ENCODE peak calls at places on chromosomes 11 and 22, in seven cellular contexts. I is IMR-90, B is H9, D is H1, X is mesenchymal stem cell, Q is neuronal stem cell, S is trophoblast cell. V is an unnamed sample.

GRCh38 chr11:35981581-35981980 is 37.7 kb downstream of the LDLRAD3 start:
- DNase-seq in S (no peak), X (no peak), D (no peak), B (no peak), I (no peak), Q (no peak), V (no peak)

GRCh38 chr22:48209473-48210271 is 1447.2 kb downstream of the TBC1D22A start:
- DNase-seq in S (no peak), X (no peak), B (no peak), Q (no peak), D (no peak), I (no peak), V (no peak)

GRCh38 chr22:46618667-46619066 is 1.5 kb upstream of the GRAMD4 start:
- DNase-seq in S (no peak), I (no peak), X (no peak), Q (no peak), B (no peak), D (no peak), V (no peak)

GRCh38 chr11:118975771-118976709 is 4.5 kb downstream of the FOXR1 start:
- DNase-seq in S (no peak), X (no peak), B (no peak), Q (no peak), D (no peak), I (no peak), V (no peak)

GRCh38 chr11:81237139-81237538 is 1496.5 kb downstream of the FAM181B start:
- DNase-seq in Q (peak; percentile 50), I (peak; percentile 4), B (no peak), S (peak; percentile 54), X (peak; percentile 59), D (no peak), V (peak; percentile 68)

GRCh38 chr11:1968454-1968995 is 21.4 kb downstream of the MRPL23 start:
- DNase-seq in X (no peak), I (no peak), D (no peak), Q (no peak), B (no peak), S (no peak), V (no peak)

GRCh38 chr11:67463680-67464410 is 5.2 kb downstream of the TMEM134 start:
- DNase-seq in I (no peak), S (peak; percentile 95), Q (no peak), D (no peak), B (peak; percentile 63), X (peak; percentile 43), V (no peak)

GRCh38 chr11:102426000-102426399 is 26.6 kb downstream of the TMEM123 start:
- DNase-seq in B (no peak), X (no peak), D (no peak), S (no peak), Q (no peak), I (no peak), V (no peak)

GRCh38 chr11:123590296-123590912 is 64.0 kb downstream of the SCN3B start:
- DNase-seq in D (no peak), Q (no peak), S (no peak), I (peak; percentile 53), X (peak; percentile 11), B (no peak), V (no peak)

GRCh38 chr22:25403752-25404471 is 160.6 kb upstream of the GRK3 start:
- DNase-seq in X (peak; percentile 57), S (peak; percentile 20), I (peak; percentile 41), Q (no peak), D (no peak), B (no peak), V (peak; percentile 55)

DNA sequence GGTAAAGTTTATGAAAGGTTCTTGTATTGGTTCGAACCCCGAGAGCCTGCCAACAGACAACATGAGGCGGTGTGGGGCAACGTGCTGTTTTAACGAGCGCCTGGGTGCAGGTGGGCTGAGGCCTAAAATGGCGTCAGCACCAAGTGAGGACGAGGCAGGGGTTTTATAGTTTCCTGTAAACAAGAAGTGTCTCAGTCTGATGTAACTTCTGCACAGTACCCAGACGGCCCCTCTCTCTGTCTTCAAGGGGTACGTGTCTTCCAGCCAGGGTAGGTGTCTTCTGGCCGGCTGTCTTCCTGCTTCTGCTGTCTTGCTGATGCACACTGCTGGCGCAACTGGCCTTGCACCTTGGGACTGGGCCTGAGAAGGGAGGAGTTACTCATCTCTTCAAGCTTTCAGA is 2.7 kb downstream of the PPFIBP2 start:
- DNase-seq in D (no peak), B (no peak), Q (no peak), I (no peak), S (no peak), X (no peak), V (no peak)
- H2AK5ac ChIP-seq in D (no peak overlapping the region), B (no peak overlapping the region), Q (no peak overlapping the region), I (no peak overlapping the region), S (no peak overlapping the region), X (no peak overlapping the region), V (no peak overlapping the region)

GRCh38 chr11:17788084-17788483 is 53.5 kb downstream of the KCNC1 start:
- DNase-seq in I (no peak), B (no peak), D (no peak), X (no peak), S (no peak), Q (no peak), V (no peak)

GRCh38 chr11:17790453-17790852 is 55.9 kb downstream of the KCNC1 start:
- DNase-seq in S (peak; percentile 11), Q (no peak), I (peak; percentile 92), D (no peak), B (no peak), X (peak; percentile 75), V (no peak)

GRCh38 chr11:17783878-17784277 is 49.3 kb downstream of the KCNC1 start:
- DNase-seq in X (no peak), D (no peak), I (no peak), B (no peak), S (no peak), Q (no peak), V (no peak)

GRCh38 chr11:17782938-17783337 is 48.4 kb downstream of the KCNC1 start:
- DNase-seq in B (no peak), I (no peak), S (no peak), Q (no peak), D (no peak), X (no peak), V (no peak)

GRCh38 chr11:17786824-17787525 is 52.4 kb downstream of the KCNC1 start:
- DNase-seq in S (no peak), I (peak; percentile 96), Q (no peak), X (peak; percentile 77), D (no peak), B (no peak), V (peak; percentile 27)
- H2BK120ac ChIP-seq in S (no peak overlapping the region), I (peak overlapping the region; percentile 98), Q (no peak overlapping the region), X (no peak overlapping the region), D (no peak overlapping the region), B (no peak overlapping the region), V (no peak overlapping the region)

GRCh38 chr11:57397394-57397990 is 7.0 kb upstream of the PRG2 start:
- DNase-seq in D (no peak), I (no peak), S (no peak), X (no peak), B (no peak), Q (no peak), V (no peak)
- H3K23ac ChIP-seq in D (no peak overlapping the region), I (no peak overlapping the region), S (no peak overlapping the region), X (no peak overlapping the region), B (no peak overlapping the region), Q (no peak overlapping the region), V (no peak overlapping the region)

GRCh38 chr11:12130180-12130980 is 20.0 kb downstream of the MICAL2 start:
- DNase-seq in I (no peak), X (no peak), B (no peak), D (no peak), Q (no peak), S (no peak), V (no peak)

GRCh38 chr11:12134239-12134590 is 23.8 kb downstream of the MICAL2 start:
- DNase-seq in X (no peak), B (no peak), S (no peak), I (no peak), Q (no peak), D (no peak), V (no peak)

GRCh38 chr11:12133539-12134238 is 23.3 kb downstream of the MICAL2 start:
- DNase-seq in B (no peak), I (no peak), X (no peak), Q (no peak), S (no peak), D (no peak), V (no peak)

GRCh38 chr11:12132790-12133145 is 22.4 kb downstream of the MICAL2 start:
- DNase-seq in X (no peak), S (no peak), D (no peak), B (no peak), I (no peak), Q (no peak), V (no peak)

GRCh38 chr11:12131943-12132789 is 21.8 kb downstream of the MICAL2 start:
- DNase-seq in D (no peak), X (no peak), B (no peak), Q (no peak), I (no peak), S (no peak), V (no peak)
- H2AK5ac ChIP-seq in D (no peak overlapping the region), X (no peak overlapping the region), B (no peak overlapping the region), Q (no peak overlapping the region), I (peak overlapping the region; percentile 29), S (no peak overlapping the region), V (no peak overlapping the region)

DNA sequence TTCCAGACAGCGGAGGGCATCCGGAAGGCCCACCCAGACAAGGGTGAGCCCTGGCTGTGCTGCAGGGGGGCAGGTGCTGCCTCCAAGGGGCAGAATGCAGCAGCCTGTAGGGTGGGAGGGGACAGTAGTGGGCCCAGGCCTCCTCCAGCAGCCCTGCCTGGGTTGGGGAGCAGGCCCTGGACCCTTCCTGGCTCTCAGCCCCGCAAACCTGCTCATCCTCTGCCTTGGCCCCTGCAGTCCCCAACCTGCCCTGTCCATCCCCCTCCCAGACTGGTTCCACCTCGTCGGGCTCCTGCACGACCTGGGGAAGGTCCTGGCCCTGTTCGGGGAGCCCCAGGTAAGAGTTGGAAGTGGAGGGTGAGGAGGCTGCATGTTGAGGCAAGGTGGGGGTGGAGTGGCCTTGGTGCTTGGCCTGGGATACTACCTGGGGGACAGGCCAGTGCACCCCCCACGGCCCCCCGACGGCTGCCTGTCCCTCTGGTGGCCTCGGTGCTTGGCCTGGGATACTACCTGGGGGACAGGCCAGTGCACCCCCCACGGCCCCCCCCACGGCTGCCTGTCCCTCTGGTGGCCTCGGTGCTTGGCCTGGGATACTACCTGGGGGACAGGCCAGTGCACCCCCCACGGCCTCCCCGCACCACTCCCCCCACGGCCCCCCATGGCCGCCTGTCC is 1.5 kb downstream of the MIOX start:
- DNase-seq in I (no peak), S (no peak), Q (no peak), B (no peak), D (no peak), X (no peak), V (no peak)
- H2BK120ac ChIP-seq in I (no peak overlapping the region), S (no peak overlapping the region), Q (no peak overlapping the region), B (no peak overlapping the region), D (no peak overlapping the region), X (no peak overlapping the region), V (no peak overlapping the region)

DNA sequence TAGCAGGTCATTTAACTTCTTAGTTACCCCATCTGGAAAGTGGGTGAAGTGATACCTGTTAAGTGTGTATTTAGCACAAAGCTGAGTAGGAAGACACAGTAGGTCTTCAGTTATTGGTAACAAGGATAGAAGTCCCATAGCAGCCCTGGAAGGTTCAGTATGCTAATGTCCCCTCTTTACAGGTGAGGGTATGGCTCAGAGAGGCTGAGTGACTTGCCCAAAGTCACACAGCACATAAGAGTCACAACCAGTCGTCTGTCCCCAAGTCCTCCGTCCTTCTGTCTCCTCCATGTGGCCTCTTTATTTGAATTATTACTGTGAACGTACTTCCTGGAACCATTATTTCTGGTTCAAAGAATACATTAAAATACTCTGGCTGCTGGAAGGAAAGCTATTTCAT is 10.5 kb downstream of the ASPHD2 start:
- DNase-seq in S (no peak), B (no peak), Q (no peak), X (no peak), D (no peak), I (no peak), V (no peak)
- H3K23ac ChIP-seq in S (no peak overlapping the region), B (no peak overlapping the region), Q (no peak overlapping the region), X (no peak overlapping the region), D (no peak overlapping the region), I (no peak overlapping the region), V (no peak overlapping the region)

GRCh38 chr11:20544536-20545237 is 54.7 kb upstream of the SLC6A5 start:
- DNase-seq in I (no peak), X (no peak), S (no peak), D (no peak), B (peak; percentile 40), Q (no peak), V (peak; percentile 78)
- H2AK5ac ChIP-seq in I (no peak overlapping the region), X (no peak overlapping the region), S (no peak overlapping the region), D (no peak overlapping the region), B (no peak overlapping the region), Q (no peak overlapping the region), V (no peak overlapping the region)